ENCODE peak calls at places on chromosome 21, in six cellular contexts. X is GM10248, F is heart left ventricle, G is cardiac fibroblast, Q is nephron progenitor cell, H is hepatocyte. L is an unnamed sample.

GRCh38 chr21:38475519-38475918 is 22.8 kb downstream of the ERG start:
- DNase-seq in Q (no peak), X (no peak), G (no peak), H (no peak), F (no peak), L (no peak)

GRCh38 chr21:31161157-31161556 is 122.9 kb upstream of the KRTAP19-8 start:
- DNase-seq in Q (peak), X (no peak), H (no peak), G (no peak), F (no peak), L (no peak)

GRCh38 chr21:38853421-38853919 is 47.7 kb downstream of the ETS2 start:
- DNase-seq in X (no peak), F (peak), G (peak), H (peak), Q (no peak), L (no peak)

GRCh38 chr21:31220567-31220966 is 123.5 kb downstream of the TIAM1 start:
- DNase-seq in Q (no peak), G (peak), F (no peak), H (peak), X (no peak), L (no peak)

GRCh38 chr21:42614811-42615342 is 38.5 kb upstream of the PDE9A start:
- DNase-seq in Q (peak), X (peak), G (no peak), H (peak), F (no peak), L (peak)

GRCh38 chr21:20083336-20083735 is 914.9 kb upstream of the NCAM2 start:
- DNase-seq in F (no peak), Q (no peak), H (no peak), G (no peak), X (no peak), L (no peak)

GRCh38 chr21:42337830-42338729 is 12.7 kb downstream of the TFF2 start:
- DNase-seq in H (peak), F (peak), Q (peak), X (peak), G (peak), L (peak)

GRCh38 chr21:29238967-29239289 is 59.8 kb upstream of the BACH1 start:
- DNase-seq in H (no peak), F (no peak), Q (no peak), X (no peak), G (peak), L (no peak)

GRCh38 chr21:38848187-38848609 is 42.5 kb downstream of the ETS2 start:
- DNase-seq in G (peak), X (no peak), H (peak), F (peak), Q (no peak), L (no peak)

GRCh38 chr21:23480591-23481270 is 2126.6 kb downstream of the MRPL39 start:
- DNase-seq in G (no peak), F (no peak), X (no peak), H (no peak), Q (no peak), L (no peak)

GRCh38 chr21:29613021-29613420 is 314.3 kb downstream of the BACH1 start:
- DNase-seq in H (no peak), X (no peak), G (peak), F (no peak), Q (no peak), L (no peak)

GRCh38 chr21:20790113-20790512 is 208.1 kb upstream of the NCAM2 start:
- DNase-seq in H (no peak), F (no peak), X (no peak), Q (no peak), G (no peak), L (no peak)

GRCh38 chr21:22904385-22904784 is 1906.2 kb downstream of the NCAM2 start:
- DNase-seq in F (no peak), G (no peak), Q (no peak), H (no peak), X (no peak), L (no peak)

GRCh38 chr21:15617968-15618367 is 111.8 kb upstream of the USP25 start:
- DNase-seq in H (no peak), Q (no peak), F (no peak), G (peak), X (no peak), L (no peak)

GRCh38 chr21:28943631-28944030 is 49.0 kb downstream of the LTN1 start:
- DNase-seq in F (no peak), H (no peak), X (no peak), Q (no peak), G (peak), L (no peak)

GRCh38 chr21:28867401-28867800 is 125.3 kb downstream of the LTN1 start:
- DNase-seq in Q (no peak), G (peak), F (no peak), X (no peak), H (no peak), L (no peak)

GRCh38 chr21:29077651-29078090 is 4.2 kb upstream of the CCT8 start:
- DNase-seq in F (no peak), H (no peak), X (no peak), G (peak), Q (no peak), L (no peak)

GRCh38 chr21:36028127-36029069 is 31.9 kb downstream of the SETD4 start:
- DNase-seq in F (peak), G (peak), Q (peak), X (peak), H (peak), L (peak)

GRCh38 chr21:36022704-36023103 is 37.6 kb downstream of the SETD4 start:
- DNase-seq in X (no peak), G (no peak), Q (no peak), F (no peak), H (no peak), L (no peak)

GRCh38 chr21:36027352-36027751 is 33.0 kb downstream of the SETD4 start:
- DNase-seq in G (peak), Q (no peak), H (no peak), X (no peak), F (no peak), L (no peak)

GRCh38 chr21:36021251-36021837 is 39.0 kb downstream of the SETD4 start:
- DNase-seq in X (peak), H (no peak), F (no peak), Q (no peak), G (no peak), L (peak)

DNA sequence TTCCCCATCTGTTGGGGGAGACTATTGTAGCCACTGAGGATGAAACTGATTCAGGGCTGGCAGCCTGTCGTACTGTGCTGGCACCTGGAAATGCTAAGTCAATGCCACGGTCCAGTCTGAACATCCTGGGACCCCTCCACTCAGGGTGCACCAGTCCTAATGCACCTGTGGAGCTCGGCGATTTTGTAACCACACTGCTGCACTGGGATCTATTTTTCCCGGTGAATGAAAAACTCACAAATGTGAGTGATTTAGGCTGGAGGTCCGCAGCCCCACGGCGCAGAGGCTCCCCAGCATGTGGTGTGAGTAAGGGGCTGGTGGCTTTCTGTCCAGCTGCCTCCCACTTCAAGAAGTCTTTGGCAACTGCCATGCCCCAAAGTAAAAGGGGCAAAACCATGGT is 35.5 kb downstream of the SETD4 start:
- DNase-seq in Q (no peak), X (no peak), H (no peak), F (no peak), G (no peak), L (no peak)
- TF ChIP-seq CTCF in Q (no peak), X (no peak), H (no peak), F (no peak), G (no peak), L (no peak)

DNA sequence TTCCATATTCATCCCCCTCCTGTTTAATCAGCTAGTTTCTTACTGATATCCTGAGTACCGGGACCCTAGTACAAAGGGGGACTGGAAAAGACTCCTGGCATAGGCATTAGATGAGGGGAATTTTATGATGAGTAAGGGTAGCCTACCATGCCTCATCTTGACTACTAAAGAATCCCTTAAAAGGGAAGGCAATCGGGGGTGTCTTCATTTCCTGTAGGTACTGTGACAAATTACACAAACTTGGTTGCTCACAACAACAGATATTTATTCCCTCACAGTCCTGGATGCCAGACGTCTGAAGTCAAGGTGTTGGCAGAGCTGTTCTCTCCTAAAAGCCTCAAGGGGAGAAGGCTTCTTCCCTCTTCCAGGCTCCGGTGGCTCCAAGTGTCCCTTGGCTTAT is 28.9 kb upstream of the RUNX1 start:
- DNase-seq in G (peak), H (no peak), F (no peak), Q (no peak), X (no peak), L (no peak)
- TF ChIP-seq CTCF in G (no peak), H (no peak), F (no peak), Q (no peak), X (no peak), L (no peak)

DNA sequence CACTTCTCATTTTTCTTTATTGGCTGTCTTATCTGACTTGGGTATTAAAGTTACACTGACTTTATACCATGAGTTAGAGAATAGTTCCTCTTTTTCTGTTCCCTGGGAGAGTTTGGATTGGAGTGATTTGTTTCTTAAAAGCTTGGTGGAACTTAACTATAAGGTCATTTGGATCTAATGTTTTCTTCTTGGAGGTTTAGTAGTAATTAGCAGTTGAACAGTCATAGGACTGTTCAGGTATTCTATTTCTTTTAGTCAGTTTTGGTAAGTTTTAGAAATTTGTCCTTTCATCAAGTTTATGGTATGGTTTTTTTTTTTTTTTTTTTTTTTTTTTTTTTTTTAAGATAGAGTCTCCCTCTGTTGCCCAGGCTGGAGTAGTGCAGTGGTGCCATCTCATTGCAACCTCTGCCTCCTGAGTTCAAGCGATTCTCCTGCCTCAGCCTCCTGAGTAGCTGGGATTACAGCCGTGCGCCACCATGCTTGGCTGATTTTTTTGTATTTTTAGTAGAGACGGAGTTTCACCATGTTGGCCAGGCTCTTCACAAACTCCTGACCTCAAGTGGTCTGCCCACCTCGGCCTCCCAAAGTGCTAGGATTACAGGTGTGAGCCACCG is 6.3 kb downstream of the TTC3 start:
- DNase-seq in F (no peak), H (no peak), G (no peak), Q (no peak), X (no peak), L (no peak)
- TF ChIP-seq CTCF in F (no peak), H (no peak), G (peak), Q (no peak), X (no peak), L (peak)

DNA sequence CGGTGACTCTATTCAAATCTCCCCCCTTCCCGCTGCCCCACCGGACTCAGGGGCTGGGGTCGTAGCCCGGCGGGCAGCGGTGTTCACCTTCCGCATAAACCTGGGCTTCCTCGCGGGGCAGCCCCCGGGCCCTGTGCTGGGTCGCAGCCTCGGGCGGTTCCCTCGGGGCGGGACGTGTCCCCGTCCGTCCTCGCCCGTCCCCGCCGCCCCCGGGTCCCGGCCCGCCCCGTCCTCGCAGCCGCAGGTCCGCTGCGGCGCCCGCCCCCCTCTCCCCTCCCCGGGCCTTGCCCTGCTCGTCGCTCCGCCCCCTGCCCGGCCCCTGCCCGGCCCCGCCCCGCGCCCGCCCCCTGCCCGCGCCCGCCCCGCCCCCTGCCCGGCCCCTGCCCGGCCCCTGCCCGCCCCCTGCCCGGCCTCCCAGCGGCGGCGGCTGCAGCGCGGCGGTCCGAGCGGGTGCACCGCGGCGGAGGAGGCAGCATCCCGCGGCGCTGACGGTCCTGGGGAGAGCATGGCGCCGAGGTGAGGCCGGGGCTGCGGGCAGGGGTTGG is at the start of gene COL18A1:
- DNase-seq in H (peak), F (peak), G (peak), Q (peak), X (peak), L (peak)
- TF ChIP-seq CTCF in H (no peak), F (no peak), G (no peak), Q (no peak), X (no peak), L (no peak)

GRCh38 chr21:32578107-32578691 is 7.1 kb downstream of the TCP10L start:
- DNase-seq in H (no peak), Q (peak), G (peak), X (no peak), F (no peak), L (no peak)
- TF ChIP-seq CTCF in H (peak), Q (peak), G (peak), X (peak), F (peak), L (no peak)

GRCh38 chr21:17925000-17925610 is 105.9 kb upstream of the C21orf91 start:
- DNase-seq in Q (peak), H (peak), G (peak), X (peak), F (peak), L (peak)

GRCh38 chr21:17930102-17930501 is 110.9 kb upstream of the C21orf91 start:
- DNase-seq in X (no peak), G (no peak), H (no peak), Q (no peak), F (no peak), L (no peak)

GRCh38 chr21:17925900-17926299 is 106.7 kb upstream of the C21orf91 start:
- DNase-seq in G (peak), Q (peak), F (no peak), X (no peak), H (peak), L (no peak)

GRCh38 chr21:17929514-17929913 is 110.4 kb upstream of the C21orf91 start:
- DNase-seq in F (no peak), Q (no peak), X (no peak), H (no peak), G (no peak), L (no peak)

GRCh38 chr21:17931080-17931479 is 111.9 kb upstream of the C21orf91 start:
- DNase-seq in X (no peak), F (no peak), G (no peak), Q (no peak), H (no peak), L (no peak)
- TF ChIP-seq CTCF in X (peak), F (no peak), G (peak), Q (peak), H (peak), L (no peak)

GRCh38 chr21:16942703-16943102 is 570.1 kb upstream of the CXADR start:
- DNase-seq in G (peak), H (peak), X (no peak), F (no peak), Q (no peak), L (no peak)
- TF ChIP-seq CTCF in G (peak), H (peak), X (no peak), F (no peak), Q (no peak), L (no peak)

GRCh38 chr21:32322676-32323075 is 24.0 kb downstream of the MRAP start:
- DNase-seq in Q (no peak), H (no peak), F (no peak), X (no peak), G (no peak), L (no peak)
- TF ChIP-seq CTCF in Q (no peak), H (no peak), F (no peak), X (no peak), G (no peak), L (no peak)

DNA sequence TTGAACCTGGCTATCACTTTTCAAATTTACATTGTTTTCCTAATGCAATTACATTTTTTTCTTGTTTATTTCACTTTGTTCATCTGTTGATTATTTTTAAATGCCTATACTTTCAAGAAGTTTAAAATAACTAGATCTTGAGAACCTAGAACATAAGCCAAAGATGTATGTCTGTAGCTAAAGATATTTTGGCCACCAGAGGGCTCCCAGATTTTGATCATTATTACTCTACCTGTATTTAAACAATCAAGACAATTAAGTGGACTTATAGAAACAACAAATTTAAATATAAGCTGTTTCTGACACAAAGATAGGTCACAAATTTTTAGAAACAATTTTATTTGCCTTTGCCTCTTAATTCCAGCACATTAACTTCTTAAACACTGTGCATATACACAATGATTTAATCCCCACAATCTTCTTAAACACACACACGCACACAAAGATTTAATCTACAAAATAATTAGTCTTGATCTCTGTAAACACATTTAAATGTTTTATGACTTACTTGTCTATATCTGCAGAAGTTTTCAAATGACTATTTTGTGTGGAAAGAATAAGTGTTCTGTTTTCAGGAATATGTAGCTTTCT is 380.0 kb downstream of the DSCAM start:
- DNase-seq in Q (no peak), X (no peak), G (peak), H (peak), F (no peak), L (no peak)
- TF ChIP-seq CTCF in Q (peak), X (no peak), G (no peak), H (peak), F (peak), L (no peak)

GRCh38 chr21:44484498-44485253 is 29.4 kb downstream of the LRRC3 start:
- DNase-seq in H (no peak), X (no peak), G (no peak), Q (no peak), F (no peak), L (no peak)

GRCh38 chr21:44485796-44486195 is 30.5 kb downstream of the LRRC3 start:
- DNase-seq in F (no peak), Q (no peak), G (no peak), H (no peak), X (no peak), L (no peak)

GRCh38 chr21:44483288-44484237 is 28.3 kb downstream of the LRRC3 start:
- DNase-seq in F (no peak), X (no peak), G (peak), Q (no peak), H (no peak), L (no peak)

GRCh38 chr21:44486302-44486701 is 31.0 kb downstream of the LRRC3 start:
- DNase-seq in H (no peak), G (no peak), Q (no peak), F (no peak), X (no peak), L (no peak)

GRCh38 chr21:44485254-44485793 is 30.0 kb downstream of the LRRC3 start:
- DNase-seq in H (peak), F (no peak), X (no peak), G (peak), Q (peak), L (no peak)
- TF ChIP-seq CTCF in H (peak), F (peak), X (peak), G (peak), Q (peak), L (no peak)

L was measured in GM13976.